ENCODE peak calls at places on chromosomes 11 and 22, in six cellular contexts. E, N, U, P, T and I are unnamed samples.

GRCh38 chr22:37428649-37429586 is 1.6 kb upstream of the ELFN2 start:
- DNase-seq in N (peak; percentile 72), U (peak; percentile 66), T (no peak), E (peak; percentile 78), P (no peak), I (peak; percentile 82)

GRCh38 chr11:2891291-2891690 is 5.7 kb upstream of the CDKN1C start:
- DNase-seq in T (no peak), P (no peak), E (no peak), U (no peak), N (peak; percentile 53), I (no peak)

GRCh38 chr22:44680481-44680894 is 21.5 kb upstream of the PRR5 start:
- DNase-seq in T (no peak), P (no peak), N (no peak), E (no peak), U (no peak), I (no peak)

GRCh38 chr11:34570584-34570983 is 50.3 kb upstream of the EHF start:
- DNase-seq in T (peak; percentile 13), N (no peak), P (no peak), E (no peak), U (no peak), I (no peak)

GRCh38 chr11:12626616-12627015 is 47.6 kb upstream of the TEAD1 start:
- DNase-seq in N (no peak), T (no peak), U (no peak), E (no peak), P (no peak), I (no peak)

GRCh38 chr11:115920841-115921480 is 416.7 kb upstream of the CADM1 start:
- DNase-seq in T (no peak), E (no peak), P (no peak), N (no peak), U (no peak), I (no peak)

GRCh38 chr11:69920500-69921428 is 101.5 kb upstream of the FGF3 start:
- DNase-seq in E (no peak), N (no peak), P (no peak), T (no peak), U (no peak), I (no peak)

GRCh38 chr11:554824-555499 is 5.6 kb downstream of the LMNTD2 start:
- DNase-seq in N (peak; percentile 80), T (no peak), P (no peak), E (peak; percentile 89), U (peak; percentile 70), I (peak; percentile 92)

GRCh38 chr11:490930-491260 is 16.1 kb downstream of the RNH1 start:
- DNase-seq in P (no peak), N (no peak), U (no peak), T (no peak), E (no peak), I (no peak)

GRCh38 chr11:47057374-47057773 is 119.3 kb downstream of the ARFGAP2 start:
- DNase-seq in T (no peak), E (no peak), U (no peak), N (no peak), P (no peak), I (no peak)

GRCh38 chr22:43481528-43482309 is 69.9 kb downstream of the MPPED1 start:
- DNase-seq in E (no peak), T (no peak), N (no peak), U (no peak), P (no peak), I (no peak)

GRCh38 chr11:79956061-79956460 is 515.2 kb upstream of the TENM4 start:
- DNase-seq in U (no peak), T (no peak), E (no peak), N (no peak), P (no peak), I (no peak)

GRCh38 chr11:76698321-76699043 is 27.9 kb upstream of the LRRC32 start:
- DNase-seq in T (no peak), N (peak; percentile 55), P (no peak), E (no peak), U (no peak), I (no peak)

GRCh38 chr11:101061606-101062005 is 68.0 kb downstream of the PGR start:
- DNase-seq in T (no peak), N (no peak), P (no peak), E (no peak), U (no peak), I (no peak)

GRCh38 chr11:1559103-1559951 is 12.7 kb downstream of the DUSP8 start:
- DNase-seq in U (no peak), P (no peak), N (no peak), E (no peak), T (peak; percentile 45), I (no peak)

GRCh38 chr11:131095501-131096185 is 179.4 kb upstream of the SNX19 start:
- DNase-seq in E (no peak), U (no peak), N (no peak), P (no peak), T (no peak), I (no peak)

GRCh38 chr22:38273135-38273761 is 438 bp upstream of the TMEM184B start:
- DNase-seq in U (no peak), P (no peak), E (no peak), N (no peak), T (no peak), I (no peak)

DNA sequence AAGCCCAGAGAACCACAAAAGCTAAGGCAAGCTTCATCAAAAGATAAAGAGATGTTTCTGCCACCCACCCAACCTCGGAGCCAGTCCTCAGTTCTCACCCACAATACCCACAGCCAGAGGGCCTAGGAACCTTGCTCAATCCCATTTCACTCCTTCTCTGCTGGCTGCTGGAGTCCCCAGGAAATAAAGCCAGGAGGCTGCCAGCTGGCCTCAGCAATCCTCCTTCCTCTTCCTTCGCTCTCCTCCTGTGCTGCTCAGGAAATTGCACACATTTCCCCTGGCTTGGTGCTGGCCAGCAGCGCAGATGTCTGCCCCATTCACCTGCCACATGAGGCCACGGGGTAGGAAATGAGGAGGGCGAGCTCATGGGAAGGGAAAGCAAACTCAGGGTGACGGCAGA is 91.8 kb upstream of the LDLRAD3 start:
- DNase-seq in N (no peak), E (no peak), P (no peak), U (no peak), T (no peak), I (no peak)
- TF ChIP-seq CTCF in N (no peak), E (no peak), P (no peak), U (no peak), T (no peak), I (no peak)

GRCh38 chr11:120259988-120260565 is 20.1 kb downstream of the POU2F3 start:
- DNase-seq in U (no peak), T (no peak), N (no peak), E (no peak), P (no peak), I (no peak)

GRCh38 chr11:120256779-120257178 is 16.8 kb downstream of the POU2F3 start:
- DNase-seq in N (no peak), T (no peak), U (no peak), P (no peak), E (no peak), I (no peak)

GRCh38 chr11:120257346-120257745 is 17.4 kb downstream of the POU2F3 start:
- DNase-seq in N (no peak), T (no peak), U (no peak), E (no peak), P (no peak), I (no peak)

GRCh38 chr11:120259241-120259640 is 19.3 kb downstream of the POU2F3 start:
- DNase-seq in T (no peak), P (no peak), E (no peak), U (no peak), N (no peak), I (no peak)

GRCh38 chr11:120258661-120259060 is 18.7 kb downstream of the POU2F3 start:
- DNase-seq in E (no peak), N (no peak), T (no peak), U (no peak), P (no peak), I (no peak)
- TF ChIP-seq CTCF in E (no peak), N (no peak), T (peak; percentile 24), U (peak; percentile 6), P (no peak), I (no peak)

DNA sequence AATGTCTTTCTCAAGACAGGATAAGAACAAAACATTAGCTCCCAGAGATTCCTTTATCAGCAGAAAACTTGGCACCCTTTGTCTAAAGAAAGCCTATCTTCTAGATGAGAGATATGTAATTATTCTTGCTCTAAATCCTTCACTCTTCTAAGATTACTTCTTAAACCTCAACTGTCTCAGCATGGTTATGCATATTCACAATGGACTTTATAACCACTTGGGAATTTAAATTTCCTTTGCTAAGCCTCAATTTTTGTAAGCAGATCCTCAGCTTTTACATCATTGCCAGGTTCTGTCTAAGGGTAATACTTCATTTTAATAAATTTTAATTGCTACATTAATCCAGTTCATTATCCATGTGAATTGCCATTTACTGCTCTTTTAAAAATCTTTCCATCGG is 433.6 kb upstream of the DDI1 start:
- DNase-seq in N (peak; percentile 81), P (no peak), T (no peak), E (no peak), U (no peak), I (no peak)
- TF ChIP-seq CTCF in N (no peak), P (no peak), T (no peak), E (no peak), U (no peak), I (no peak)

GRCh38 chr11:129930306-129930705 is 34.9 kb upstream of the NFRKB start:
- DNase-seq in N (no peak), T (no peak), U (no peak), P (no peak), E (no peak), I (no peak)
- TF ChIP-seq CTCF in N (no peak), T (no peak), U (no peak), P (no peak), E (no peak), I (no peak)

DNA sequence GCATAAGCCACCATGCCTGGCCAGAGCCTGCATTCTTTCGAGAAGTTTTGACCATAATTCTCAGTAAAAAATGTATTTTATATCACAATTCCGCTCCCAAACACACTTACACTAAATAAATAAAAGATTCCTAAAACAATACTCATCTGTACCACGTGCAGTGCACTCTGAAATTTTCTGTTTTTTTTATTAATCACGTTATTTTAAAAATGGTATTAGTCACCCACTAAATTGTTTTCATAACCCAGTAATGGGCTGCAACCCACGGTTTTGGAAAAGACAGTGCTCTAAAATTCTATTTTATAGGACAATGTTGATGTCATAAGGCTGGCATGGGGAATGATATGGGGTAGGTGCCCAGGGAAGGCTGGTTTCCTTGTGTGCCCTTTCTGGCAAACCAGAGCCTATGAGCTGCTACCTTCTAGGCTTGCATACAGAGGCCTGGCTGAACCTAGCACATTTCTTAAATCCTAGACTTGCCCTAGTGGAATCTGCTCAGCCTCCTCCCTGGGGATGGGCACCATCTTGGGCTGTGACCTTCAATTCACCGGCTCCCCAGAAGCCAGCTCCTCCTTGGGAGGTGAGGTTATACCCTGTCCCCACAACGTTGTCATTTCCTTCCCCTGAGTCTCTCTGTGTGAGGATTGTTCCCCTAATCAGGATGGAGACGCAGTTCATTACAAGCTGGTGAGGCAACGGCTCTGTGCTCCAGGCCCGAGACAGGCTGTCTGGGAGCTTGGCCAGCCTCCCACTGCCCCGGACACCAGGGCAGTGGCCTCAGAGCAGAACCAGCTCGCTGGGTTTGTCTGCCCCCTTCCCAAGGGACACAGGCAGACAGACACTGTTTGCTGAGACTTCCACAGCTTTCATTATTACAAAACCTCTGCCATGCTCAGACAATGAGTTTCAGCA is 116.5 kb upstream of the NAV2 start:
- DNase-seq in N (no peak), U (no peak), T (peak; percentile 90), P (no peak), E (no peak), I (no peak)
- TF ChIP-seq CTCF in N (no peak), U (no peak), T (no peak), P (no peak), E (no peak), I (no peak)